ENCODE peak calls at places on chromosomes 1 and 21, in four cellular contexts. O, W, P and J are unnamed samples.

GRCh38 chr1:195766709-195767108 is 841.5 kb downstream of the KCNT2 start:
- DNase-seq in W (no peak), P (no peak), O (peak; percentile 47), J (no peak)

GRCh38 chr1:91684599-91685196 is 184.0 kb downstream of the CDC7 start:
- DNase-seq in W (no peak), P (no peak), O (peak; percentile 29), J (no peak)

GRCh38 chr1:8025061-8025670 is 943 bp downstream of the ERRFI1 start:
- DNase-seq in W (no peak), P (no peak), O (peak; percentile 32), J (no peak)

GRCh38 chr1:110083453-110084225 is 13.2 kb upstream of the ALX3 start:
- DNase-seq in O (no peak), P (no peak), W (no peak), J (no peak)

GRCh38 chr21:42164064-42164789 is 54.7 kb upstream of the ABCG1 start:
- DNase-seq in O (no peak), W (peak; percentile 42), P (no peak), J (peak; percentile 74)

GRCh38 chr1:163959622-163960021 is 599.4 kb upstream of the PBX1 start:
- DNase-seq in O (no peak), P (no peak), W (no peak), J (no peak)

GRCh38 chr1:50189369-50189768 is 80.6 kb downstream of the ELAVL4 start:
- DNase-seq in W (no peak), P (no peak), O (no peak), J (no peak)

GRCh38 chr1:107514841-107515240 is 374.0 kb downstream of the NTNG1 start:
- DNase-seq in O (no peak), W (no peak), P (no peak), J (no peak)

GRCh38 chr1:224617410-224618361 is 1.6 kb downstream of the CNIH3 start:
- DNase-seq in O (peak; percentile 33), P (no peak), W (no peak), J (no peak)

GRCh38 chr1:2214541-2215241 is 13.4 kb upstream of the SKI start:
- DNase-seq in P (no peak), O (no peak), W (no peak), J (no peak)
- H3K4me3 ChIP-seq in P (no peak overlapping the region), O (no peak overlapping the region), W (no peak overlapping the region), J (no peak overlapping the region)

GRCh38 chr1:79005945-79006344 is 585 bp downstream of the ADGRL4 start:
- DNase-seq in W (no peak), P (no peak), O (peak; percentile 69), J (no peak)
- H3K4me3 ChIP-seq in W (no peak overlapping the region), P (no peak overlapping the region), O (peak overlapping the region; percentile 51), J (no peak overlapping the region)

GRCh38 chr1:230426246-230427101 is at the start of gene PGBD5:
- DNase-seq in W (peak; percentile 42), O (peak; percentile 65), P (peak; percentile 64), J (peak; percentile 85)

GRCh38 chr1:230423936-230424335 is 2.2 kb downstream of the PGBD5 start:
- DNase-seq in W (no peak), O (no peak), P (no peak), J (no peak)

GRCh38 chr1:230425252-230426061 is 675 bp downstream of the PGBD5 start:
- DNase-seq in W (no peak), O (peak; percentile 8), P (no peak), J (peak; percentile 35)

GRCh38 chr1:230423261-230423660 is 2.9 kb downstream of the PGBD5 start:
- DNase-seq in O (no peak), W (no peak), P (no peak), J (no peak)

DNA sequence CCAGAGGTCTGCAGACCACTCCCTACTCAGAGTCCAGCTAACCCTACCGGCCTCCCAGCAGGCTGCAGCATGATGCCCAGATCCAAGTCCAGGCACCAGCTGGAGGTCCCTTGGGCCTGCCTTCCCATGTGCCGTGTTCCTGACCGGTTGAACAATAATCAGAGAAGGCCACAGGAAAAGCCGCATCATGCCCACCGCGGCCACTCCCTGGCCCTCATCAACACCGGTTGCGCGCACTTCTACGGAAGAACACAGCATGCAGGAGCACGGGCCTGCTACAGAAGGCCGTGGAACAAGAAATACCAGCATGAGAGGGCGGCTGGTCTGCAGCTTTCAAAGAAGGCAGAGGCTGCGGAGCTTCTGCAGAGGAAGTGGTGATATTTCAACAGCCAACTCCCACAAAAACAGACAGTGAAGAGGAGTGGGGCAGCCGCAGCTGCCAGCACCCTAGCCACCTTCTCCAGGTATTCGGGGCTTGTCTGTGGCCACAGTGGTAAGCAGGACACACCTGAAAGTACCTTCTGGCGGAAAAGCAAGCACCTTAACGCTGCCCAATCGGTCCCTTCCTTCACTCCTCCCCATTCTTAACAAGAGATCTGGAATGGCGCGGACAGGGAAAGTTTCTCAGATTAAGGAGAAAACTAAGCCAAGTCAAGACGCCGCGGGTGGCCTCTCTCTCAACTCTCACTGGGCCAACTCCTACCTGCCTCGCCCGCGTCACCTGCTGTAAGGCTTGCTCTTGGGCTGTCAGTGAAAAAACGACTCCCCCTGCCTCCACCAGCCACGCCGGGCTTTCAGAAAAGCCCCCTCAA is 1.5 kb downstream of the PGBD5 start:
- DNase-seq in W (no peak), O (no peak), P (no peak), J (peak; percentile 40)
- H3K4me3 ChIP-seq in W (no peak overlapping the region), O (no peak overlapping the region), P (no peak overlapping the region), J (no peak overlapping the region)

DNA sequence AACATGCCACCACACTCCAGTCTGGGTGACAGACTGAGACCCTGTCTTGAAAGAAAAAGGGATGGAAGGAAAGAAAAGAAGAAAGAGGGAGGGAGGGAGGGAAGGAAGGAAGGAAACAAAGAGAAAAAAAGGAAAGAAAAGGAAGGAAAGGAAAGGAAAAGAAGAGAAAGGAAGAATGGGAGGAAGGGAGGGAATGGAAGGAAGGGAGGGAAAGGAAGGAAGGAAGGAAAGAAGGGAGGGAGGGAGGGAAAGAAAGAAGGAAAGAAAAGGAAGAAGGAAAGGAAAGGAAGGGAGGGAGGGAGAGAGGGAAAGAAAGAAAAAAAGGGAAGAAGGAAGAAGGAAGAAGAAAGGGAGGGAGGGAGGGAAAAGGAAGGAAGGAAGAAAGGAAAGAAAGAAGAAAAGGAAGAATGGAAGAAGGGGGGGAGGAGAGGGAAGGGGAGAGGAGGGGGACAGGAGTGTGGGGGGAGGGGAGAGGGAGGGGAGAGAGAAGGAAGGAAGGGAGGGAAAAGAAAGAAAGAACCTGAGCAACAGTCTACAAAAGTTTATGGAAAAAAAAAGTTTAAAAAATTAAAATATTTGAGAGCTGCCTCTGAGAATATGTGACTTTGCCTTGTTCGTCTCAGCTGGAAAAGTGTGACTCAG is 5.1 kb upstream of the PPP1R15B start:
- DNase-seq in W (no peak), O (no peak), P (no peak), J (no peak)
- H3K4me3 ChIP-seq in W (no peak overlapping the region), O (peak overlapping the region; percentile 32), P (peak overlapping the region; percentile 42), J (no peak overlapping the region)

GRCh38 chr1:152037920-152038658 is 1.3 kb upstream of the S100A11 start:
- DNase-seq in W (no peak), P (no peak), O (no peak), J (no peak)

GRCh38 chr1:152036316-152037216 is at the start of gene S100A11:
- DNase-seq in P (peak; percentile 84), W (peak; percentile 54), O (peak; percentile 87), J (peak; percentile 91)

GRCh38 chr1:152034654-152035405 is 2.0 kb downstream of the S100A11 start:
- DNase-seq in O (peak; percentile 62), W (peak; percentile 65), P (peak; percentile 80), J (peak; percentile 57)

GRCh38 chr1:152034324-152034653 is 2.5 kb downstream of the S100A11 start:
- DNase-seq in P (no peak), O (no peak), W (no peak), J (peak; percentile 30)

GRCh38 chr1:152035406-152036315 is 1.1 kb downstream of the S100A11 start:
- DNase-seq in P (peak; percentile 59), O (peak; percentile 20), W (no peak), J (peak; percentile 22)
- H3K4me3 ChIP-seq in P (peak overlapping the region; percentile 78), O (peak overlapping the region; percentile 80), W (peak overlapping the region; percentile 65), J (peak overlapping the region; percentile 5)

GRCh38 chr1:2528966-2529750 is 905 bp downstream of the HES5 start:
- DNase-seq in P (no peak), W (peak; percentile 50), O (no peak), J (peak; percentile 63)
- H3K4me3 ChIP-seq in P (no peak overlapping the region), W (peak overlapping the region; percentile 27), O (no peak overlapping the region), J (no peak overlapping the region)